ENCODE peak calls at places on chromosomes 11 and 22, in nine cellular contexts. One of them, this sample, is unnamed.

GRCh38 chr22:32183625-32184024 is 21.2 kb downstream of the RFPL2 start:
- DNase-seq in aorta: no peak
- DNase-seq in osteoblast: no peak
- DNase-seq in CD8-positive, alpha-beta T cell: no peak
- DNase-seq in HFF-Myc: no peak
- DNase-seq in fibroblast of lung: no peak
- DNase-seq in dorsolateral prefrontal cortex: no peak
- DNase-seq in heart right ventricle: no peak
- DNase-seq in Caco-2: no peak
- DNase-seq in this sample: no peak

GRCh38 chr11:115267228-115267627 is 237.0 kb downstream of the CADM1 start:
- DNase-seq in aorta: no peak
- DNase-seq in osteoblast: no peak
- DNase-seq in CD8-positive, alpha-beta T cell: no peak
- DNase-seq in HFF-Myc: no peak
- DNase-seq in fibroblast of lung: no peak
- DNase-seq in dorsolateral prefrontal cortex: no peak
- DNase-seq in heart right ventricle: no peak
- DNase-seq in Caco-2: no peak
- DNase-seq in this sample: no peak

GRCh38 chr11:111944651-111945051 is 7.5 kb downstream of the DIXDC1 start:
- DNase-seq in aorta: no peak
- DNase-seq in osteoblast: peak; percentile 90
- DNase-seq in CD8-positive, alpha-beta T cell: no peak
- DNase-seq in HFF-Myc: no peak
- DNase-seq in fibroblast of lung: peak; percentile 98
- DNase-seq in dorsolateral prefrontal cortex: no peak
- DNase-seq in heart right ventricle: no peak
- DNase-seq in Caco-2: no peak
- DNase-seq in this sample: peak; percentile 96

GRCh38 chr11:130146797-130147196 is 12.8 kb upstream of the ST14 start:
- DNase-seq in aorta: peak; percentile 77
- DNase-seq in osteoblast: no peak
- DNase-seq in CD8-positive, alpha-beta T cell: no peak
- DNase-seq in HFF-Myc: no peak
- DNase-seq in fibroblast of lung: no peak
- DNase-seq in dorsolateral prefrontal cortex: no peak
- DNase-seq in heart right ventricle: no peak
- DNase-seq in Caco-2: no peak
- DNase-seq in this sample: no peak

GRCh38 chr11:126884192-126884973 is 116.2 kb downstream of the KIRREL3 start:
- DNase-seq in aorta: no peak
- DNase-seq in osteoblast: no peak
- DNase-seq in CD8-positive, alpha-beta T cell: no peak
- DNase-seq in HFF-Myc: no peak
- DNase-seq in fibroblast of lung: peak; percentile 39
- DNase-seq in dorsolateral prefrontal cortex: no peak
- DNase-seq in heart right ventricle: no peak
- DNase-seq in Caco-2: peak; percentile 12
- DNase-seq in this sample: peak; percentile 31

GRCh38 chr11:96388891-96389603 is 665 bp downstream of the CCDC82 start:
- DNase-seq in aorta: no peak
- DNase-seq in osteoblast: no peak
- DNase-seq in CD8-positive, alpha-beta T cell: no peak
- DNase-seq in HFF-Myc: no peak
- DNase-seq in fibroblast of lung: peak; percentile 65
- DNase-seq in dorsolateral prefrontal cortex: no peak
- DNase-seq in heart right ventricle: no peak
- DNase-seq in Caco-2: no peak
- DNase-seq in this sample: peak; percentile 13

GRCh38 chr11:125625225-125625593 is 246 bp downstream of the CHEK1 start:
- DNase-seq in aorta: no peak
- DNase-seq in osteoblast: no peak
- DNase-seq in CD8-positive, alpha-beta T cell: no peak
- DNase-seq in HFF-Myc: no peak
- DNase-seq in fibroblast of lung: no peak
- DNase-seq in dorsolateral prefrontal cortex: no peak
- DNase-seq in heart right ventricle: no peak
- DNase-seq in Caco-2: no peak
- DNase-seq in this sample: no peak

GRCh38 chr11:73077454-73077853 is 64.7 kb downstream of the FCHSD2 start:
- DNase-seq in aorta: no peak
- DNase-seq in osteoblast: no peak
- DNase-seq in CD8-positive, alpha-beta T cell: no peak
- DNase-seq in HFF-Myc: no peak
- DNase-seq in fibroblast of lung: no peak
- DNase-seq in dorsolateral prefrontal cortex: no peak
- DNase-seq in heart right ventricle: no peak
- DNase-seq in Caco-2: no peak
- DNase-seq in this sample: no peak

GRCh38 chr22:31272522-31273446 is 19.5 kb downstream of the PIK3IP1 start:
- DNase-seq in aorta: no peak
- DNase-seq in osteoblast: peak; percentile 96
- DNase-seq in CD8-positive, alpha-beta T cell: peak; percentile 76
- DNase-seq in HFF-Myc: peak; percentile 30
- DNase-seq in fibroblast of lung: peak; percentile 39
- DNase-seq in dorsolateral prefrontal cortex: peak; percentile 46
- DNase-seq in heart right ventricle: no peak
- DNase-seq in Caco-2: peak; percentile 73
- DNase-seq in this sample: no peak

GRCh38 chr22:32781695-32782094 is 19.8 kb upstream of the TIMP3 start:
- DNase-seq in aorta: no peak
- DNase-seq in osteoblast: no peak
- DNase-seq in CD8-positive, alpha-beta T cell: no peak
- DNase-seq in HFF-Myc: no peak
- DNase-seq in fibroblast of lung: no peak
- DNase-seq in dorsolateral prefrontal cortex: no peak
- DNase-seq in heart right ventricle: no peak
- DNase-seq in Caco-2: no peak
- DNase-seq in this sample: no peak

GRCh38 chr11:61509058-61510029 is 795 bp downstream of the LRRC10B start:
- DNase-seq in aorta: peak; percentile 75
- DNase-seq in osteoblast: peak; percentile 98
- DNase-seq in CD8-positive, alpha-beta T cell: peak; percentile 51
- DNase-seq in HFF-Myc: peak; percentile 33
- DNase-seq in fibroblast of lung: peak; percentile 73
- DNase-seq in dorsolateral prefrontal cortex: no peak
- DNase-seq in heart right ventricle: peak; percentile 76
- DNase-seq in Caco-2: peak; percentile 87
- DNase-seq in this sample: no peak

GRCh38 chr11:93704237-93704636 is 37.1 kb downstream of the TAF1D start:
- DNase-seq in aorta: no peak
- DNase-seq in osteoblast: no peak
- DNase-seq in CD8-positive, alpha-beta T cell: no peak
- DNase-seq in HFF-Myc: no peak
- DNase-seq in fibroblast of lung: no peak
- DNase-seq in dorsolateral prefrontal cortex: no peak
- DNase-seq in heart right ventricle: no peak
- DNase-seq in Caco-2: peak; percentile 25
- DNase-seq in this sample: no peak

GRCh38 chr22:17980638-17981051 is 43.7 kb downstream of the MICAL3 start:
- DNase-seq in aorta: no peak
- DNase-seq in osteoblast: no peak
- DNase-seq in CD8-positive, alpha-beta T cell: peak; percentile 67
- DNase-seq in HFF-Myc: no peak
- DNase-seq in fibroblast of lung: no peak
- DNase-seq in dorsolateral prefrontal cortex: no peak
- DNase-seq in heart right ventricle: peak; percentile 33
- DNase-seq in Caco-2: peak; percentile 42
- DNase-seq in this sample: no peak

DNA sequence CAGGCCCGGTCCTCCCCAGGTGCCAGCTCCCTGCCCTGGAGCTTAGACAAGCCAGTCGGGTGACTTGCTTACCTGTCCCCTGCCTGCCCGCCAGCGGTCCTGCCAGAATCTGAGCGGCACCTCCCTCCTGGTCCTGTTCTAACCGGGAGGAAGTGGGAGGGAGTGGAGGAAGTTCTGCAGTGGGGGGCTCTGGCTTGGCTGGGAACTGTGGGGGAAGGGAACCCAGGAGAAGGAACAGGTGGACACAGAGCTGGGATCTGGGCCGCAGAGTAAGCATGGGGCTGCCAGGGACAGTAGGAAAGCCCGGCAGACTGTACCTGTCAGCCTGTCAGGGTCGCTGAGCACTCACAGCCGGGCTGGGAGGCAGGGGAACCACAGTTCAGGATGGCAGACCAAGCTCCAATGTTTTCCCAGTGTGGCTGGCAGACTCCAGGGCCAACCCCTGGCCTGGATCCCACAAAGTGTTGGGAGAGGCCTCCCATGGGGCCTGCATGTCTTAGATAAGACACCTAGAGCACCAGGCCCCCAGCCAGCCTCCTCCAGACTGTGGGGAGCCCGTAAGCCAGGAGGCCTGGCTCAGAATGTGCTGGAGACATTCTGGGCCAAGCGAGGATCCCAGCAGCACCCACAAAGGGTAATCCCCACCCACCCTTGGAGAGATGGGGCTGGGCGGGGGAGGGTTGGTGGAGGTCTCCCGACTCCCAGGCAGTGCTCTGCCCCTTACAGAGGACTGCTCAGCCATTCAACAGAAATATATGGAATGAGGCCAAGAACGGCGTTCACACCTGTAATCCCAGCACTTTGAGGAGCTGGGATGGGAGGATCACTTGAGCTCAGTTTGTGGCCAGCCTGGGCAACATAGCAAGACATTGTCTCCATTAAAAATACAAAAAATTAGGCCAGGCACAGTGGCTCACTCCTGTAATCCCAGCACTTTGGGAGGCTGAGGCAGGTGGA is 2.3 kb downstream of the CYB5R3 start:
- DNase-seq in aorta: peak; percentile 69
- DNase-seq in osteoblast: peak; percentile 86
- DNase-seq in CD8-positive, alpha-beta T cell: no peak
- DNase-seq in HFF-Myc: no peak
- DNase-seq in fibroblast of lung: peak; percentile 35
- DNase-seq in dorsolateral prefrontal cortex: no peak
- DNase-seq in heart right ventricle: peak; percentile 79
- DNase-seq in Caco-2: no peak
- DNase-seq in this sample: no peak
- H3K4me3 ChIP-seq in aorta: no peak overlapping the region
- H3K4me3 ChIP-seq in osteoblast: no peak overlapping the region
- H3K4me3 ChIP-seq in CD8-positive, alpha-beta T cell: no peak overlapping the region
- H3K4me3 ChIP-seq in HFF-Myc: peak overlapping the region; percentile 3
- H3K4me3 ChIP-seq in fibroblast of lung: peak overlapping the region; percentile 42
- H3K4me3 ChIP-seq in dorsolateral prefrontal cortex: peak overlapping the region; percentile 48
- H3K4me3 ChIP-seq in heart right ventricle: peak overlapping the region; percentile 33
- H3K4me3 ChIP-seq in Caco-2: no peak overlapping the region
- H3K4me3 ChIP-seq in this sample: peak overlapping the region; percentile 37

GRCh38 chr11:58905716-58906547 is 33.4 kb upstream of the GLYATL1 start:
- DNase-seq in aorta: peak; percentile 55
- DNase-seq in osteoblast: peak; percentile 84
- DNase-seq in CD8-positive, alpha-beta T cell: no peak
- DNase-seq in HFF-Myc: peak; percentile 84
- DNase-seq in fibroblast of lung: peak; percentile 94
- DNase-seq in dorsolateral prefrontal cortex: peak; percentile 76
- DNase-seq in heart right ventricle: peak; percentile 43
- DNase-seq in Caco-2: no peak
- DNase-seq in this sample: no peak

GRCh38 chr11:58900479-58901420 is 38.5 kb upstream of the GLYATL1 start:
- DNase-seq in aorta: peak; percentile 69
- DNase-seq in osteoblast: peak; percentile 92
- DNase-seq in CD8-positive, alpha-beta T cell: no peak
- DNase-seq in HFF-Myc: no peak
- DNase-seq in fibroblast of lung: peak; percentile 78
- DNase-seq in dorsolateral prefrontal cortex: peak; percentile 79
- DNase-seq in heart right ventricle: peak; percentile 64
- DNase-seq in Caco-2: peak; percentile 90
- DNase-seq in this sample: peak; percentile 58

GRCh38 chr11:58907780-58908179 is 31.5 kb upstream of the GLYATL1 start:
- DNase-seq in aorta: no peak
- DNase-seq in osteoblast: no peak
- DNase-seq in CD8-positive, alpha-beta T cell: no peak
- DNase-seq in HFF-Myc: no peak
- DNase-seq in fibroblast of lung: no peak
- DNase-seq in dorsolateral prefrontal cortex: no peak
- DNase-seq in heart right ventricle: no peak
- DNase-seq in Caco-2: no peak
- DNase-seq in this sample: no peak

GRCh38 chr11:58902881-58903280 is 36.4 kb upstream of the GLYATL1 start:
- DNase-seq in aorta: no peak
- DNase-seq in osteoblast: no peak
- DNase-seq in CD8-positive, alpha-beta T cell: no peak
- DNase-seq in HFF-Myc: no peak
- DNase-seq in fibroblast of lung: no peak
- DNase-seq in dorsolateral prefrontal cortex: no peak
- DNase-seq in heart right ventricle: no peak
- DNase-seq in Caco-2: no peak
- DNase-seq in this sample: no peak

GRCh38 chr11:58905141-58905715 is 34.1 kb upstream of the GLYATL1 start:
- DNase-seq in aorta: peak; percentile 52
- DNase-seq in osteoblast: peak; percentile 82
- DNase-seq in CD8-positive, alpha-beta T cell: no peak
- DNase-seq in HFF-Myc: no peak
- DNase-seq in fibroblast of lung: peak; percentile 73
- DNase-seq in dorsolateral prefrontal cortex: peak; percentile 38
- DNase-seq in heart right ventricle: peak; percentile 31
- DNase-seq in Caco-2: no peak
- DNase-seq in this sample: no peak
- H3K4me3 ChIP-seq in aorta: no peak overlapping the region
- H3K4me3 ChIP-seq in osteoblast: peak overlapping the region; percentile 81
- H3K4me3 ChIP-seq in CD8-positive, alpha-beta T cell: no peak overlapping the region
- H3K4me3 ChIP-seq in HFF-Myc: peak overlapping the region; percentile 59
- H3K4me3 ChIP-seq in fibroblast of lung: peak overlapping the region; percentile 71
- H3K4me3 ChIP-seq in dorsolateral prefrontal cortex: peak overlapping the region; percentile 74
- H3K4me3 ChIP-seq in heart right ventricle: peak overlapping the region; percentile 22
- H3K4me3 ChIP-seq in Caco-2: no peak overlapping the region
- H3K4me3 ChIP-seq in this sample: peak overlapping the region; percentile 69

DNA sequence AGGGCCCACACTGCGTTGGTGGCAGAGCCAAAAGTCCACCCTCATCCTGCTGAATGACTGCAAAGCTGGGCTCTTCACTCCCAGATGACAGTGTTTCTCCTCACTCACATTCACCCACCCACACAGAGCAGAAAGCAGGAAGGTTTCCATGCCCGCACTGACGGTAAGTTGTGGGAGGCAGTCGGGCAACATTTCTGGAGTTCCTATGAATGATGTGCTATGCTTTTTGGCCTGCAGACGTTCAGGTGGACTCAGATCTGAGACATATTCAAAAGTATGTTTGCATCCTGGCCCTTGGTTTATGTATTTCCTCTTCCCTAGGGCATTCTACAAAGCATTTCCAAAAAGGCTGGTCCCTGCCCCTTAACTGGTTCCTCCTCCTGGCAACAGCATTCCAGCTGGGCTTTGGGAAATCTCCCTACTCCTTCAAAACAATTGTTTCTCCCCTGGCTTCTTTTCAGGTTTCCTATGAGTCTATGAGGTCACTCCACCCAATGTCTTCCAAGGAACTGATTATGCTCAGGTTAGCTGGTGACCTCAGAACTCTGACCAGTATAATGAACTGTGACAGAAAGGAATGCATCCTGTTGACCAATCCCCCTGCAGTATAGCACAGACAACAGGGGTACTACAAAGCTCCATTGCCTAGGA is 36.4 kb downstream of the PACSIN2 start:
- DNase-seq in aorta: no peak
- DNase-seq in osteoblast: peak; percentile 94
- DNase-seq in CD8-positive, alpha-beta T cell: no peak
- DNase-seq in HFF-Myc: no peak
- DNase-seq in fibroblast of lung: peak; percentile 81
- DNase-seq in dorsolateral prefrontal cortex: no peak
- DNase-seq in heart right ventricle: no peak
- DNase-seq in Caco-2: no peak
- DNase-seq in this sample: no peak
- H3K4me3 ChIP-seq in aorta: no peak overlapping the region
- H3K4me3 ChIP-seq in osteoblast: peak overlapping the region; percentile 8
- H3K4me3 ChIP-seq in CD8-positive, alpha-beta T cell: no peak overlapping the region
- H3K4me3 ChIP-seq in HFF-Myc: no peak overlapping the region
- H3K4me3 ChIP-seq in fibroblast of lung: no peak overlapping the region
- H3K4me3 ChIP-seq in dorsolateral prefrontal cortex: no peak overlapping the region
- H3K4me3 ChIP-seq in heart right ventricle: no peak overlapping the region
- H3K4me3 ChIP-seq in Caco-2: no peak overlapping the region
- H3K4me3 ChIP-seq in this sample: no peak overlapping the region

GRCh38 chr22:42074846-42075245 is 798 bp downstream of the PHETA2 start:
- DNase-seq in aorta: no peak
- DNase-seq in osteoblast: peak; percentile 70
- DNase-seq in CD8-positive, alpha-beta T cell: no peak
- DNase-seq in HFF-Myc: no peak
- DNase-seq in fibroblast of lung: no peak
- DNase-seq in dorsolateral prefrontal cortex: peak; percentile 13
- DNase-seq in heart right ventricle: no peak
- DNase-seq in Caco-2: no peak
- DNase-seq in this sample: no peak
- H3K4me3 ChIP-seq in aorta: peak overlapping the region; percentile 80
- H3K4me3 ChIP-seq in osteoblast: peak overlapping the region; percentile 87
- H3K4me3 ChIP-seq in CD8-positive, alpha-beta T cell: peak overlapping the region; percentile 48
- H3K4me3 ChIP-seq in HFF-Myc: peak overlapping the region; percentile 49
- H3K4me3 ChIP-seq in fibroblast of lung: peak overlapping the region; percentile 73
- H3K4me3 ChIP-seq in dorsolateral prefrontal cortex: peak overlapping the region; percentile 77
- H3K4me3 ChIP-seq in heart right ventricle: peak overlapping the region; percentile 73
- H3K4me3 ChIP-seq in Caco-2: peak overlapping the region; percentile 83
- H3K4me3 ChIP-seq in this sample: peak overlapping the region; percentile 63